ENCODE peak calls at places on chromosomes 4 and X, in five cellular contexts. L, N, C, M and D are unnamed samples.

GRCh38 chrX:47796433-47796906 is 40.2 kb upstream of the ZNF81 start:
- DNase-seq in L (peak; percentile 63), N (no peak), C (no peak), M (peak; percentile 78), D (no peak)

GRCh38 chrX:74018253-74018652 is 285.7 kb upstream of the ZCCHC13 start:
- DNase-seq in L (no peak), N (no peak), C (no peak), M (no peak), D (no peak)

GRCh38 chr4:8818063-8818881 is 53.4 kb downstream of the HMX1 start:
- DNase-seq in L (no peak), N (no peak), C (peak; percentile 13), M (no peak), D (peak; percentile 28)

GRCh38 chrX:37349131-37350033 is at the start of gene PRRG1:
- DNase-seq in L (peak; percentile 76), N (peak; percentile 95), C (peak; percentile 96), M (peak; percentile 82), D (peak; percentile 93)

GRCh38 chrX:152904151-152905080 is 6.5 kb downstream of the ZNF185 start:
- DNase-seq in L (peak; percentile 73), N (peak; percentile 86), C (peak; percentile 49), M (peak; percentile 58), D (peak; percentile 91)

GRCh38 chr4:74033721-74034120 is 4.8 kb downstream of the CXCL3 start:
- DNase-seq in L (no peak), N (no peak), C (no peak), M (peak; percentile 88), D (no peak)

GRCh38 chrX:107940095-107940494 is 42.1 kb downstream of the TEX13B start:
- DNase-seq in L (no peak), N (no peak), C (no peak), M (no peak), D (peak; percentile 23)

GRCh38 chrX:39065051-39065871 is 264.0 kb downstream of the MID1IP1 start:
- DNase-seq in L (no peak), N (peak; percentile 93), C (peak; percentile 91), M (no peak), D (peak; percentile 79)

GRCh38 chr4:38663021-38663800 is 788 bp upstream of the KLF3 start:
- DNase-seq in L (no peak), N (peak; percentile 83), C (peak; percentile 87), M (peak; percentile 45), D (peak; percentile 87)

GRCh38 chr4:11777447-11777846 is 348.8 kb upstream of the HS3ST1 start:
- DNase-seq in L (no peak), N (no peak), C (no peak), M (no peak), D (no peak)

GRCh38 chrX:50456712-50457484 is 13.7 kb downstream of the DGKK start:
- DNase-seq in L (no peak), N (no peak), C (no peak), M (no peak), D (no peak)

GRCh38 chrX:102155806-102156179 is at the start of gene BEX5:
- DNase-seq in L (no peak), N (peak; percentile 88), C (peak; percentile 54), M (no peak), D (peak; percentile 42)

GRCh38 chrX:119374736-119375135 is 24.4 kb upstream of the SLC25A43 start:
- DNase-seq in L (peak; percentile 73), N (no peak), C (no peak), M (peak; percentile 65), D (no peak)

GRCh38 chr4:85779165-85779564 is 304.2 kb downstream of the ARHGAP24 start:
- DNase-seq in L (peak; percentile 48), N (no peak), C (no peak), M (peak; percentile 86), D (no peak)

GRCh38 chr4:3760833-3761232 is 5.4 kb upstream of the ADRA2C start:
- DNase-seq in L (no peak), N (no peak), C (peak; percentile 27), M (no peak), D (peak; percentile 63)

DNA sequence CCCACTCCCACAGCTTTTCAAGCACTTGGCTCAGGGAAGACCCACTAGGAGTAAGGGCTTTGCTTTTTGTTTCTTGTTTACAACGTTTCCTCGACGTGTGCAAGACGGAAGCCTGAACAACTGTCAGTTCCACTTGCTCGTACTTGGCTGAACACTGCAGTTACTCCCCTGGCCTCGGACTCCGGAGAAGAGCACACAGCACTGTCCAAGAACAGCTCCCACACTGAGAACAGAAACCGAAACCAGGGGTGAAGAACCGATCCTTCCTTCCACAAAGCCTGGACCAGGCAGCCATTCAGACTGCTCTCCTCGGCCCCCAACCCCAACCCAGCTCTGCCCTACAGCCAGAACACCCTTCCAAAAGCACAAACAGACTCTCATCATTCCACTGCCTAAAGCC is 25.5 kb downstream of the IRF2 start:
- DNase-seq in L (peak; percentile 50), N (no peak), C (peak; percentile 33), M (peak; percentile 80), D (no peak)
- H3K4me3 ChIP-seq in L (peak overlapping the region; percentile 32), N (no peak overlapping the region), C (no peak overlapping the region), M (peak overlapping the region; percentile 29), D (no peak overlapping the region)

DNA sequence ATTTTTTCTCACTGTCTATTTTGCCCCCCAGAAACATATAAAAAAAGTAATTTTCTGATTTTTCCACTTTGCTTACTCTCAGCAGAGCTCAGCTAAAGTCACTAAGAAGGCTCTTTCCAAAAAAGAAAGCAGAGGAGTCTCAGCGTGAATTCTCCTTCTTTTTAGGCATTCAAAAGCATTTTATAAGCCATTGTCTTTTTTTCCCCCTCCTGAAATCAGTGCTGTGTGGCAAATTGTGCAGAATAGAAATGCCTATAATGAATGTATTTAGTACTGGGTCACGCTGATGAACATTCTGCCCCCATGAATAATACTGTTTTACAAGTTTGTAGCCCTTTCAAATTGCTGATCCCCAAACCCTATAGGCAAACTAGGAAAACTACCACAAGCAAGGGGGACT is 1.6 kb upstream of the PCDH18 start:
- DNase-seq in L (no peak), N (no peak), C (peak; percentile 57), M (no peak), D (no peak)
- H3K4me3 ChIP-seq in L (peak overlapping the region; percentile 79), N (no peak overlapping the region), C (peak overlapping the region; percentile 98), M (no peak overlapping the region), D (no peak overlapping the region)

GRCh38 chr4:110512901-110513300 is 36.9 kb downstream of the ENPEP start:
- DNase-seq in L (no peak), N (no peak), C (no peak), M (no peak), D (no peak)

GRCh38 chr4:110518889-110519490 is 43.0 kb downstream of the ENPEP start:
- DNase-seq in L (peak; percentile 13), N (peak; percentile 66), C (peak; percentile 38), M (peak; percentile 45), D (no peak)

GRCh38 chr4:110514889-110515479 is 39.0 kb downstream of the ENPEP start:
- DNase-seq in L (peak; percentile 7), N (no peak), C (peak; percentile 37), M (peak; percentile 67), D (no peak)

GRCh38 chr4:110516106-110516922 is 40.4 kb downstream of the ENPEP start:
- DNase-seq in L (peak; percentile 35), N (peak; percentile 94), C (peak; percentile 73), M (peak; percentile 78), D (peak; percentile 37)

DNA sequence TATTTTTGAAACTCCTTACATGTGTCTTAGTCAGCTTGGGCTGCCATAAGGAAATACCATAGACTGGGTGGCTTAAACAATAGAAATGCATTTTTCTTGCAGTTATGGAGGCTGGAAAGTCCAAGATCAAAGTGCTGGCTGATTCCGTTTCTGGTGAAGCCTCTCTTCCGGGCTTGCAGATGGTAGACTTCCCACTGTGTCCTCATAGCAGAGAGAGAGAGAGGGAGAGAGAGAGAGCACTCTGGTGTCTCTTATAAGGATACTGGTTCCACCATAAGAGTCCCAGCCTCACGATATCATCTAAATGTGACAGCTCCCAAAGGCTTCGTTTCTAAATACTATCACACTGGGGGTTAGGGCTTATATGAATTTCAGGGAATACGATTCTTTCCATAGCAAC is 39.7 kb downstream of the ENPEP start:
- DNase-seq in L (no peak), N (no peak), C (no peak), M (peak; percentile 14), D (no peak)
- H3K4me3 ChIP-seq in L (no peak overlapping the region), N (no peak overlapping the region), C (no peak overlapping the region), M (no peak overlapping the region), D (no peak overlapping the region)

GRCh38 chr4:183659919-183660318 is 826 bp downstream of the TRAPPC11 start:
- DNase-seq in L (no peak), N (no peak), C (peak; percentile 11), M (peak; percentile 13), D (peak; percentile 14)

GRCh38 chr4:183658362-183659028 is 490 bp downstream of the RWDD4 start:
- DNase-seq in L (no peak), N (peak; percentile 66), C (peak; percentile 49), M (peak; percentile 22), D (peak; percentile 84)

GRCh38 chr4:183659029-183659870 is at the start of the genes RWDD4 and TRAPPC11:
- DNase-seq in L (peak; percentile 99), N (peak; percentile 99), C (peak; percentile 98), M (peak; percentile 99), D (peak; percentile 98)

GRCh38 chr4:183657564-183657963 is 1.4 kb downstream of the RWDD4 start:
- DNase-seq in L (no peak), N (no peak), C (no peak), M (peak; percentile 24), D (no peak)
- H3K4me3 ChIP-seq in L (peak overlapping the region; percentile 76), N (peak overlapping the region; percentile 92), C (peak overlapping the region; percentile 83), M (no peak overlapping the region), D (no peak overlapping the region)

GRCh38 chrX:11474576-11474975 is 181.4 kb downstream of the AMELX start:
- DNase-seq in L (no peak), N (no peak), C (no peak), M (peak; percentile 61), D (no peak)
- H3K4me3 ChIP-seq in L (no peak overlapping the region), N (no peak overlapping the region), C (no peak overlapping the region), M (no peak overlapping the region), D (no peak overlapping the region)